ENCODE peak calls at places on chromosomes 11 and 22, in six cellular contexts. W, D, K, M, E and I are unnamed samples.

GRCh38 chr11:75105462-75105925 is 8.8 kb upstream of the OR2AT4 start:
- DNase-seq in M (no peak), E (no peak), D (no peak), W (peak; percentile 46), K (no peak), I (no peak)

GRCh38 chr11:75856912-75857311 is 41.9 kb downstream of the UVRAG start:
- DNase-seq in M (no peak), E (no peak), D (no peak), K (no peak), W (no peak), I (no peak)

GRCh38 chr22:26398741-26399153 is 30.3 kb upstream of the ASPHD2 start:
- DNase-seq in D (peak; percentile 81), W (peak; percentile 73), M (peak; percentile 41), E (peak; percentile 72), K (peak; percentile 58), I (peak; percentile 43)

GRCh38 chr22:46065733-46066454 is 84.4 kb upstream of the PPARA start:
- DNase-seq in E (no peak), D (no peak), M (no peak), W (no peak), K (no peak), I (no peak)

GRCh38 chr11:126265801-126266200 is 2.9 kb downstream of the SRPRA start:
- DNase-seq in W (peak; percentile 13), K (no peak), E (no peak), M (no peak), D (no peak), I (no peak)

GRCh38 chr11:12469451-12469850 is 92.1 kb downstream of the PARVA start:
- DNase-seq in W (no peak), M (no peak), K (no peak), E (no peak), D (no peak), I (no peak)

GRCh38 chr11:68956142-68956541 is 24.6 kb downstream of the MRGPRD start:
- DNase-seq in E (no peak), K (peak; percentile 28), D (no peak), W (no peak), M (no peak), I (no peak)

GRCh38 chr11:105344938-105345337 is 205.4 kb upstream of the CARD18 start:
- DNase-seq in K (no peak), D (no peak), M (no peak), E (no peak), W (no peak), I (no peak)

GRCh38 chr11:35590412-35590811 is 27.8 kb upstream of the FJX1 start:
- DNase-seq in K (no peak), W (peak; percentile 43), D (no peak), E (no peak), M (no peak), I (no peak)

GRCh38 chr22:30733081-30733680 is 38.5 kb downstream of the OSBP2 start:
- DNase-seq in W (peak; percentile 51), K (no peak), E (no peak), D (peak; percentile 2), M (no peak), I (peak; percentile 5)

GRCh38 chr11:96307748-96308133 is 35.3 kb downstream of the MAML2 start:
- DNase-seq in K (no peak), W (peak; percentile 90), D (no peak), M (peak; percentile 68), E (no peak), I (peak; percentile 87)

GRCh38 chr11:776459-777287 is 614 bp downstream of the GATD1 start:
- DNase-seq in E (no peak), K (no peak), W (no peak), D (peak; percentile 91), M (no peak), I (no peak)

GRCh38 chr11:119991022-119991404 is 146.9 kb downstream of the TRIM29 start:
- DNase-seq in M (no peak), W (no peak), E (no peak), K (no peak), D (no peak), I (no peak)

GRCh38 chr22:48370508-48371325 is 1457.0 kb downstream of the BRD1 start:
- DNase-seq in K (no peak), M (no peak), W (no peak), D (no peak), E (no peak), I (no peak)

GRCh38 chr11:117670443-117670842 is 126.6 kb downstream of the DSCAML1 start:
- DNase-seq in D (no peak), E (no peak), W (no peak), M (no peak), K (no peak), I (no peak)

GRCh38 chr11:33695051-33695566 is 5.5 kb downstream of the C11orf91 start:
- DNase-seq in D (no peak), W (no peak), M (no peak), E (no peak), K (no peak), I (no peak)

GRCh38 chr11:77147036-77147315 is 18.9 kb downstream of the MYO7A start:
- DNase-seq in E (no peak), M (no peak), D (no peak), K (no peak), W (no peak), I (no peak)

GRCh38 chr11:130156108-130157022 is 3.2 kb upstream of the ST14 start:
- DNase-seq in M (no peak), K (no peak), D (no peak), E (no peak), W (peak; percentile 69), I (no peak)

GRCh38 chr11:128981254-128981653 is 38.6 kb upstream of the TP53AIP1 start:
- DNase-seq in D (no peak), M (no peak), E (no peak), K (no peak), W (no peak), I (no peak)

GRCh38 chr11:12091957-12092558 is 18.3 kb upstream of the MICAL2 start:
- DNase-seq in W (no peak), D (no peak), K (no peak), M (no peak), E (no peak), I (no peak)

GRCh38 chr22:25210831-25211230 is 8.6 kb upstream of the CRYBB2 start:
- DNase-seq in D (no peak), K (no peak), W (no peak), M (no peak), E (no peak), I (no peak)

GRCh38 chr11:123286761-123287160 is 91.7 kb upstream of the CLMP start:
- DNase-seq in W (no peak), E (no peak), M (no peak), D (no peak), K (no peak), I (no peak)

GRCh38 chr22:30821863-30822215 is 127.2 kb downstream of the OSBP2 start:
- DNase-seq in K (no peak), W (no peak), D (no peak), E (no peak), M (no peak), I (no peak)

GRCh38 chr22:50267591-50268390 is 2.4 kb downstream of the MAPK11 start:
- DNase-seq in E (no peak), W (no peak), K (peak; percentile 44), D (no peak), M (no peak), I (no peak)

GRCh38 chr11:2393941-2394817 is 6.4 kb upstream of the TSSC4 start:
- DNase-seq in W (no peak), M (no peak), D (no peak), K (peak; percentile 68), E (no peak), I (no peak)

GRCh38 chr11:116376547-116376946 is 396.2 kb downstream of the BUD13 start:
- DNase-seq in W (no peak), D (no peak), E (no peak), M (no peak), K (no peak), I (no peak)

GRCh38 chr22:41240377-41241132 is at the start of gene CHADL:
- DNase-seq in W (no peak), M (no peak), K (no peak), E (no peak), D (no peak), I (no peak)

GRCh38 chr11:87454246-87454645 is 416.5 kb downstream of the TMEM135 start:
- DNase-seq in E (no peak), W (peak; percentile 40), K (no peak), M (no peak), D (no peak), I (no peak)